ENCODE peak calls at places on chromosomes 3 and 15, in four cellular contexts. M is T-helper 17 cell, L is dermis blood vessel endothelial cell, S is pons. A is an unnamed sample.

GRCh38 chr3:114299421-114299820 is 5.6 kb downstream of the TIGIT start:
- DNase-seq in M (no peak), L (peak), S (peak), A (no peak)

GRCh38 chr15:60479711-60480110 is 769 bp upstream of the ICE2 start:
- DNase-seq in M (no peak), L (peak), S (no peak), A (no peak)

GRCh38 chr3:11331101-11331500 is 58.9 kb downstream of the ATG7 start:
- DNase-seq in M (no peak), L (peak), S (no peak), A (no peak)

GRCh38 chr3:101888653-101889052 is 39.3 kb downstream of the NFKBIZ start:
- DNase-seq in M (no peak), L (no peak), S (peak), A (no peak)

GRCh38 chr3:175212896-175213295 is 353.8 kb downstream of the NAALADL2 start:
- DNase-seq in M (no peak), L (no peak), S (no peak), A (no peak)

GRCh38 chr3:44074181-44074580 is 167.5 kb upstream of the TOPAZ1 start:
- DNase-seq in M (no peak), L (no peak), S (no peak), A (no peak)

GRCh38 chr3:126132751-126133511 is 47.5 kb downstream of the ALDH1L1 start:
- DNase-seq in M (no peak), L (no peak), S (no peak), A (peak)

GRCh38 chr15:41782486-41783271 is 8.4 kb downstream of the MAPKBP1 start:
- DNase-seq in M (no peak), L (no peak), S (no peak), A (no peak)

GRCh38 chr15:29822685-29823459 is 604 bp upstream of the TJP1 start:
- DNase-seq in M (no peak), L (peak), S (peak), A (no peak)

GRCh38 chr3:42572278-42572677 is 9.5 kb downstream of the SEC22C start:
- DNase-seq in M (no peak), L (peak), S (peak), A (no peak)

GRCh38 chr3:16596352-16597032 is 8.7 kb downstream of the DAZL start:
- DNase-seq in M (no peak), L (no peak), S (no peak), A (no peak)

GRCh38 chr3:149717391-149718056 is 34.8 kb downstream of the COMMD2 start:
- DNase-seq in M (no peak), L (peak), S (peak), A (no peak)

GRCh38 chr3:57709559-57709958 is 16.7 kb upstream of the DENND6A start:
- DNase-seq in M (no peak), L (peak), S (no peak), A (no peak)

GRCh38 chr15:23073890-23074631 is 34.7 kb upstream of the TUBGCP5 start:
- DNase-seq in M (no peak), L (no peak), S (peak), A (no peak)

GRCh38 chr3:13219077-13219901 is 146.1 kb upstream of the IQSEC1 start:
- DNase-seq in M (no peak), L (no peak), S (no peak), A (no peak)

GRCh38 chr3:129837057-129837631 is 56.4 kb downstream of the TMCC1 start:
- DNase-seq in M (no peak), L (peak), S (no peak), A (no peak)

GRCh38 chr3:16362781-16363180 is 97.8 kb downstream of the OXNAD1 start:
- DNase-seq in M (no peak), L (no peak), S (no peak), A (no peak)

GRCh38 chr15:101641894-101642293 is 10.3 kb downstream of the TM2D3 start:
- DNase-seq in M (no peak), L (peak), S (no peak), A (no peak)

GRCh38 chr3:55723653-55724406 is 236.7 kb upstream of the WNT5A start:
- DNase-seq in M (no peak), L (no peak), S (no peak), A (no peak)

GRCh38 chr15:50181983-50182232 is at the start of gene SLC27A2:
- DNase-seq in M (no peak), L (no peak), S (no peak), A (no peak)

GRCh38 chr15:70486451-70487379 is 276.6 kb downstream of the UACA start:
- DNase-seq in M (no peak), L (no peak), S (peak), A (peak)

GRCh38 chr3:42936157-42936981 is 30.4 kb downstream of the ZNF662 start:
- DNase-seq in M (no peak), L (no peak), S (no peak), A (no peak)

GRCh38 chr15:40593130-40593529 is 919 bp upstream of the KNL1 start:
- DNase-seq in M (no peak), L (no peak), S (no peak), A (no peak)

GRCh38 chr3:123859177-123859576 is 25.0 kb downstream of the MYLK start:
- DNase-seq in M (no peak), L (no peak), S (no peak), A (no peak)

GRCh38 chr3:133256787-133257483 is 142.9 kb upstream of the BFSP2 start:
- DNase-seq in M (no peak), L (peak), S (no peak), A (no peak)

A was measured in activated naive CD8-positive, alpha-beta T cell treated with anti-CD3 and anti-CD28 coated beads, Interleukin-2, amount 10 ng/mL, durations not matched to agents 7 days and 5 days.